ENCODE peak calls at places on chromosomes 13 and 19, in eight cellular contexts. One of them, this sample, is unnamed.

GRCh38 chr19:23283925-23284324 is 33.7 kb upstream of the ZNF724 start:
- DNase-seq in spleen: no peak
- DNase-seq in brain microvascular endothelial cell: peak
- DNase-seq in foreskin fibroblast: peak
- DNase-seq in WERI-Rb-1: peak
- DNase-seq in OCI-LY7: peak
- DNase-seq in AG09319: no peak
- DNase-seq in GM23338: peak
- DNase-seq in this sample: peak

GRCh38 chr19:29495091-29495490 is 30.7 kb upstream of the VSTM2B start:
- DNase-seq in brain microvascular endothelial cell: no peak
- DNase-seq in foreskin fibroblast: no peak
- DNase-seq in AG09319: no peak
- DNase-seq in OCI-LY7: no peak
- DNase-seq in spleen: no peak
- DNase-seq in WERI-Rb-1: no peak
- DNase-seq in GM23338: no peak
- DNase-seq in this sample: no peak

GRCh38 chr13:26629260-26629659 is 71.8 kb downstream of the WASF3 start:
- DNase-seq in WERI-Rb-1: peak
- DNase-seq in OCI-LY7: peak
- DNase-seq in spleen: no peak
- DNase-seq in brain microvascular endothelial cell: peak
- DNase-seq in AG09319: no peak
- DNase-seq in GM23338: peak
- DNase-seq in foreskin fibroblast: no peak
- DNase-seq in this sample: no peak

GRCh38 chr13:91242652-91243051 is 104.8 kb upstream of the MIR17HG start:
- DNase-seq in GM23338: no peak
- DNase-seq in foreskin fibroblast: no peak
- DNase-seq in AG09319: no peak
- DNase-seq in WERI-Rb-1: no peak
- DNase-seq in spleen: no peak
- DNase-seq in brain microvascular endothelial cell: no peak
- DNase-seq in OCI-LY7: no peak
- DNase-seq in this sample: no peak

GRCh38 chr19:16041571-16042386 is 34.5 kb upstream of the TPM4 start:
- DNase-seq in WERI-Rb-1: peak
- DNase-seq in brain microvascular endothelial cell: peak
- DNase-seq in AG09319: peak
- DNase-seq in spleen: peak
- DNase-seq in OCI-LY7: peak
- DNase-seq in GM23338: peak
- DNase-seq in foreskin fibroblast: peak
- DNase-seq in this sample: peak

GRCh38 chr19:29277107-29277506 is 64.2 kb upstream of the UQCRFS1 start:
- DNase-seq in brain microvascular endothelial cell: no peak
- DNase-seq in OCI-LY7: peak
- DNase-seq in GM23338: peak
- DNase-seq in AG09319: no peak
- DNase-seq in foreskin fibroblast: no peak
- DNase-seq in spleen: peak
- DNase-seq in WERI-Rb-1: no peak
- DNase-seq in this sample: no peak

GRCh38 chr19:9309974-9310446 is 372 bp upstream of the ZNF699 start:
- DNase-seq in AG09319: peak
- DNase-seq in brain microvascular endothelial cell: peak
- DNase-seq in WERI-Rb-1: peak
- DNase-seq in OCI-LY7: peak
- DNase-seq in foreskin fibroblast: peak
- DNase-seq in GM23338: peak
- DNase-seq in spleen: peak
- DNase-seq in this sample: no peak

GRCh38 chr19:51380379-51380778 is 7.4 kb downstream of the LIM2 start:
- DNase-seq in AG09319: no peak
- DNase-seq in WERI-Rb-1: no peak
- DNase-seq in spleen: peak
- DNase-seq in OCI-LY7: no peak
- DNase-seq in foreskin fibroblast: no peak
- DNase-seq in brain microvascular endothelial cell: no peak
- DNase-seq in GM23338: no peak
- DNase-seq in this sample: no peak

GRCh38 chr13:60242231-60242630 is 78.5 kb upstream of the DIAPH3 start:
- DNase-seq in AG09319: no peak
- DNase-seq in brain microvascular endothelial cell: no peak
- DNase-seq in spleen: no peak
- DNase-seq in OCI-LY7: no peak
- DNase-seq in WERI-Rb-1: no peak
- DNase-seq in GM23338: no peak
- DNase-seq in foreskin fibroblast: no peak
- DNase-seq in this sample: no peak

GRCh38 chr13:113920173-113920572 is 53.7 kb downstream of the C13orf46 start:
- DNase-seq in WERI-Rb-1: peak
- DNase-seq in foreskin fibroblast: no peak
- DNase-seq in GM23338: no peak
- DNase-seq in AG09319: no peak
- DNase-seq in brain microvascular endothelial cell: no peak
- DNase-seq in spleen: no peak
- DNase-seq in OCI-LY7: no peak
- DNase-seq in this sample: no peak

GRCh38 chr19:16381756-16382401 is 57.3 kb downstream of the KLF2 start:
- DNase-seq in foreskin fibroblast: peak
- DNase-seq in OCI-LY7: no peak
- DNase-seq in GM23338: no peak
- DNase-seq in spleen: peak
- DNase-seq in brain microvascular endothelial cell: peak
- DNase-seq in WERI-Rb-1: no peak
- DNase-seq in AG09319: no peak
- DNase-seq in this sample: no peak

GRCh38 chr13:99031725-99032298 is 53.9 kb upstream of the DOCK9 start:
- DNase-seq in spleen: no peak
- DNase-seq in OCI-LY7: no peak
- DNase-seq in foreskin fibroblast: no peak
- DNase-seq in AG09319: no peak
- DNase-seq in brain microvascular endothelial cell: no peak
- DNase-seq in GM23338: no peak
- DNase-seq in WERI-Rb-1: no peak
- DNase-seq in this sample: no peak

GRCh38 chr13:113544896-113545295 is 39.7 kb upstream of the TFDP1 start:
- DNase-seq in AG09319: no peak
- DNase-seq in brain microvascular endothelial cell: no peak
- DNase-seq in foreskin fibroblast: no peak
- DNase-seq in spleen: peak
- DNase-seq in GM23338: no peak
- DNase-seq in OCI-LY7: no peak
- DNase-seq in WERI-Rb-1: no peak
- DNase-seq in this sample: no peak

DNA sequence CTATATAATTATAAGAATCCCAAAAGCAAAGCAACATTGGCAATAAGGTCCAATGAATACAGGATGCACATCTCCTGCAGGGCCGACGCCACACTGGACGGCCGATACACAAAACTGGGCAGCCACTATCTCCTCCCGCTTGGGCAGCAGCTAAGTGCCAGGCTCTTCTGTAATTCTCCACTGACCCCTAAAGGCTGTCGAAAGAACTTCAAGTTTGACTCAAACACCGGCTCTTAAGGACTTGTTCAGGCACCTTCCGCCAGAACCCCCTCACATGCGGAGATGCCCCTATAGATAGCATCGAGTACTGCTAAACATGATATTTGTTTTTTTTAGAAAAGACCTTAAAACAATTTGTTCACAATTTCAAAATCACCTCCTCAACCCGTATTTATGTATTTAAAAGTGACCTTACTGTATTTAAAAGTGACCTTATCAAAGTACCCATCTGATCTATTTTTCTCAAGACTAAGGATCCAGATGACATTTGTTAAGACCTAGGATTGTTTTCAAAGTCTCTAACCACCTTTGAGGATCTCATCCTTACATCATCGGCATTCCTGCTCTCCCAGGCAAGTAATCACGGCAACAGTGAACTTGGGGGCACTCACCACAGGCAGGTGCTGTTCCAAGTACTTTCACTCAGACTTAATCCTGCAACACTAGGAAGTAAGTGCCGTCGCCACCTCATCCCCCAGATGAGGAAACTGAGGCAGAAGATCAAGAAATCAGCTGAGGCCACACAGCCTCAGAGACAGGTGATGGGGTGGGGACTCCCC is 77.8 kb downstream of the TUBGCP3 start:
- DNase-seq in spleen: no peak
- DNase-seq in AG09319: peak
- DNase-seq in foreskin fibroblast: peak
- DNase-seq in WERI-Rb-1: peak
- DNase-seq in brain microvascular endothelial cell: peak
- DNase-seq in OCI-LY7: peak
- DNase-seq in GM23338: peak
- DNase-seq in this sample: peak
- TF ChIP-seq CTCF in spleen: no peak
- TF ChIP-seq CTCF in AG09319: peak
- TF ChIP-seq CTCF in foreskin fibroblast: peak
- TF ChIP-seq CTCF in WERI-Rb-1: peak
- TF ChIP-seq CTCF in brain microvascular endothelial cell: peak
- TF ChIP-seq CTCF in OCI-LY7: peak
- TF ChIP-seq CTCF in GM23338: peak
- TF ChIP-seq CTCF in this sample: peak

DNA sequence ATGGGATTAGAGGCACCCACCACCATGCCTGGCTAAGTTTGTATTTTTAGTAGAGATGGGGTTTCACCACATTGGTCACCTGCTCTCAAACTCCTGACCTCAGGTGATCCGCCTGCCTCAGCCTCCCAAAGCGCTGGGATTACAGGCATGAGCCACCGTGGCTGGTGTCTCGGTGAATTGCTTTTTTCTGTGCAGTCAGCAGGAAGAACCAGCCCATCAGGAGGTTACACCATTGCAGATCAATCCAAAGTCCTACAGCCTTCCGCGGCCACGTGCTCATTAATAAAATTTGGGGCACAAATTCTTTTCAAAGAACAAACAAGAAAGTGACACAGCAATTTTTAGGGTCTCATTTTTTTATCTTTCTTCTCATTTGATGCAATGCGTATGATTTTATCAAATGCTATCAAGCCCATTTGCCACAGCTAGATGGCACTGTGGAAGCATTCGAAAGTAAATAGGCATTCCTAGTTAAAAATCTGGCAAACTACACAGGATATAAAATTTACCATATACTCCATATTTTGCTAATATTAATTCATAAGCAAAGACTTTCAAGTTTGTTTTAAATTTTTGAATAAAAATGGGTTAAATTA is 54.4 kb upstream of the ZNF835 start:
- DNase-seq in foreskin fibroblast: no peak
- DNase-seq in WERI-Rb-1: no peak
- DNase-seq in spleen: no peak
- DNase-seq in brain microvascular endothelial cell: no peak
- DNase-seq in AG09319: no peak
- DNase-seq in GM23338: no peak
- DNase-seq in OCI-LY7: peak
- DNase-seq in this sample: no peak
- TF ChIP-seq CTCF in foreskin fibroblast: peak
- TF ChIP-seq CTCF in WERI-Rb-1: peak
- TF ChIP-seq CTCF in spleen: peak
- TF ChIP-seq CTCF in brain microvascular endothelial cell: peak
- TF ChIP-seq CTCF in AG09319: no peak
- TF ChIP-seq CTCF in GM23338: peak
- TF ChIP-seq CTCF in OCI-LY7: peak
- TF ChIP-seq CTCF in this sample: peak

DNA sequence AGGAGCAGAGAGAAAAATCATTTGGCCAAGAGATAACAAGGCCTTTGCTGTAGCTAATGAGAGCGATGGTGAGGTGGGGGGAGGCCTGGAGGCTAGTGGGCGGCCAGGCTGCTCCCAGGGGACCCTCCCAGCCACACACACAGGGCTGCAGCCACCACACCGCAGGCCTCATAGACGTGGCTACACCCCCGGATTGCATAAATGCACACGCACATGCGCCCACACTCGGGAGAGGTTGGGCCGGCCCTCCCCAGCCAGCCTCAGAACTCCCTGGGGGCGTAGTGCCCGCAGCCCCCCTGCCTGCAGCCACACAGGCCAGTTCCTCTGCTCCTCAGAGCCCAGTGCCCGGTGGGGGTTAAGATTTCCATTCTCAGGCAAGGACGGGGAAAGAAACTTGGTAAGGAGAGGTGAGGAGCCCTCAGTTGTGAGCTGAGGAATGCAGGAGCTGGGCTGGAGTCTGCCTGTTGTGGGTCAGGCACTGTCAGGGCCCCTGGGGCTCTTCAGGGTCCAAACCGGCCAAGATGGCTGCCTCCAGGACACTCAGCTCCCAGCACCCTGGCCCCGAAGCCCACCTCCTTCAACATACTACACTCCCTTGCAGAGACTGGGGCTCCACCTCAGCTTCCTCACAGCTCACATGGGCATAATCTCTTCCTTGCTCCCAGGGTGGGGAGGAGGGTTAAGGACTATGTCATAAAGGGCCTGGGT is 8.0 kb downstream of the PTH2 start:
- DNase-seq in OCI-LY7: peak
- DNase-seq in AG09319: no peak
- DNase-seq in spleen: no peak
- DNase-seq in brain microvascular endothelial cell: peak
- DNase-seq in GM23338: no peak
- DNase-seq in foreskin fibroblast: no peak
- DNase-seq in WERI-Rb-1: no peak
- DNase-seq in this sample: no peak
- TF ChIP-seq CTCF in OCI-LY7: no peak
- TF ChIP-seq CTCF in AG09319: no peak
- TF ChIP-seq CTCF in spleen: no peak
- TF ChIP-seq CTCF in brain microvascular endothelial cell: no peak
- TF ChIP-seq CTCF in GM23338: no peak
- TF ChIP-seq CTCF in foreskin fibroblast: no peak
- TF ChIP-seq CTCF in WERI-Rb-1: no peak
- TF ChIP-seq CTCF in this sample: no peak

DNA sequence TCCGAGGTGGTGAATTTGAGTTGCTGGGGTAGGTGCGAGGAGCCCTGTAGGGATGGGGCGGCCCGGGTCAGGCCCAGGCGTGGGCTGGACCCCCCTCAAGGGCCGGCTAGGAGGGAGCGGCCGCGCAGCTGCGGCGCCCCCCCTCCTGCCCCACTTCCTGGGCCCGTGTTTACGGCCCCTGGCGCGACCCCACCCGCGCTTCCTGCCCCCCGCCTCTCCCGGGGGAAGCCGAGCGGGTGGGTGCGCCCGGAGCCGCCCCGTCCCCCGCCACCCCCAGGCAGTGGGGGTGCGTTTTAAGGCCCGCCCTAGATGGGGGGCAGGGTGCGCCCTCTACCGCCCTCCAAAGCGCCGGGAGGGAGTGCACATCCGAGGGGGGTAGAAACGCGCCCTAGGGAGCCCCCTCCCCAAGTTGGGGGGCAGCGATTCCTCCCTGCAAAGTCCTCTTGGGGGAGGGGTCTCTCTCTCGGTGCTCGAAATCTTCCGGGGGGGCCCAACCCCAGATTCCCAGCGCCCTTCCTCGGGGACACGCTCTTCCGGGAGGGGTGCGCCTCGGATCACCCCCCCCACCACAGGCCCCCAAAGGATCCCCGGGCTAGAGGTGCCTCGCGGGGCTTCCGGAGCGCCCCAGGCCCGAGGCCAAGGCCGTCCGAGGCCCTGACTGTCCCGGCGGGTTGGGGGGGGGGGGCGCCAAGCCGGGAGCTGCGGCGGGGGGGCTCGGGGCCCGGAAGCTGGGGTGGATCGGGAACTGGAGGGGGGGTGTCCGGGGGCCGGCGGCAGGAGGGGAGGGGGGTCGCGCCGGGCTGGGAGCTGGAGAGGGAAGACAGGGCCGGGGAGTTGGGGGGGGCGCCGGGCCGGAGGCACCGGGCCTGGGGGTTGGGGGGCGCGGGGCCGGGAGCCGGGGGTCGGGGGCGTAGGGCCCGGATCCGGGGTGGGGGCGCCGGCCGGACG is 807 bp downstream of the TLE5 start:
- DNase-seq in brain microvascular endothelial cell: no peak
- DNase-seq in GM23338: no peak
- DNase-seq in OCI-LY7: peak
- DNase-seq in WERI-Rb-1: no peak
- DNase-seq in spleen: peak
- DNase-seq in foreskin fibroblast: no peak
- DNase-seq in AG09319: no peak
- DNase-seq in this sample: no peak
- TF ChIP-seq CTCF in brain microvascular endothelial cell: peak
- TF ChIP-seq CTCF in GM23338: peak
- TF ChIP-seq CTCF in OCI-LY7: peak
- TF ChIP-seq CTCF in WERI-Rb-1: peak
- TF ChIP-seq CTCF in spleen: peak
- TF ChIP-seq CTCF in foreskin fibroblast: no peak
- TF ChIP-seq CTCF in AG09319: peak
- TF ChIP-seq CTCF in this sample: peak

This sample was measured in HFFc6.